ENCODE peak calls at places on chromosomes 12 and 14, in eight cellular contexts. X is T follicular helper cell; Z is activated CD4-positive, alpha-beta T cell treated with anti-CD3 and anti-CD28 coated beads, Interleukin-2, amount 50 U/mL, for 4 hours; U is kidney glomerular epithelial cell; Y is activated T-cell treated with anti-CD3 and anti-CD28 coated beads for 24 hours; G is CMK; T is NCI-H1092 treated with DMSO at 0.1 percent for 48 hours; E is activated T-helper 1 cell treated with anti-CD3 and anti-CD28 coated beads, Interleukin-2, amount 50 U/mL, for 16 hours. F is an unnamed sample.

GRCh38 chr12:67802723-67803122 is 154.2 kb downstream of the DYRK2 start:
- DNase-seq in X (no peak), Z (no peak), U (no peak), Y (no peak), G (no peak), T (no peak), E (no peak), F (no peak)

GRCh38 chr14:104314251-104314941 is 176.0 kb downstream of the KIF26A start:
- DNase-seq in X (no peak), Z (no peak), U (no peak), Y (no peak), G (no peak), T (no peak), E (no peak), F (no peak)

GRCh38 chr12:40622246-40622838 is 69.9 kb upstream of the CNTN1 start:
- DNase-seq in X (no peak), Z (no peak), U (peak; percentile 20), Y (no peak), G (peak; percentile 3), T (peak; percentile 22), E (no peak), F (no peak)

GRCh38 chr12:96108321-96108720 is 72.9 kb upstream of the LTA4H start:
- DNase-seq in X (no peak), Z (peak; percentile 6), U (no peak), Y (peak; percentile 6), G (peak; percentile 61), T (no peak), E (no peak), F (no peak)

GRCh38 chr12:114916124-114916523 is 232.1 kb upstream of the TBX3 start:
- DNase-seq in X (no peak), Z (no peak), U (no peak), Y (no peak), G (no peak), T (no peak), E (no peak), F (no peak)

GRCh38 chr12:124508323-124509096 is 58.9 kb downstream of the NCOR2 start:
- DNase-seq in X (no peak), Z (no peak), U (no peak), Y (no peak), G (no peak), T (no peak), E (no peak), F (no peak)

GRCh38 chr12:60259241-60259640 is 663.4 kb downstream of the SLC16A7 start:
- DNase-seq in X (no peak), Z (no peak), U (no peak), Y (no peak), G (no peak), T (no peak), E (no peak), F (no peak)

GRCh38 chr12:62190921-62191746 is 69.1 kb upstream of the USP15 start:
- DNase-seq in X (no peak), Z (peak; percentile 6), U (no peak), Y (no peak), G (no peak), T (no peak), E (no peak), F (no peak)

GRCh38 chr12:18888062-18888461 is 150.1 kb downstream of the CAPZA3 start:
- DNase-seq in X (no peak), Z (no peak), U (no peak), Y (no peak), G (no peak), T (no peak), E (no peak), F (no peak)

GRCh38 chr14:56752428-56752827 is 57.9 kb downstream of the OTX2 start:
- DNase-seq in X (no peak), Z (no peak), U (no peak), Y (no peak), G (no peak), T (no peak), E (no peak), F (no peak)

GRCh38 chr14:38135096-38135495 is 72.6 kb upstream of the SSTR1 start:
- DNase-seq in X (no peak), Z (no peak), U (no peak), Y (no peak), G (no peak), T (no peak), E (no peak), F (no peak)

GRCh38 chr14:84566109-84566508 is 963.8 kb upstream of the FLRT2 start:
- DNase-seq in X (no peak), Z (no peak), U (no peak), Y (no peak), G (no peak), T (no peak), E (no peak), F (no peak)

GRCh38 chr14:65941091-65941490 is 528.6 kb downstream of the FUT8 start:
- DNase-seq in X (no peak), Z (no peak), U (no peak), Y (no peak), G (no peak), T (peak; percentile 65), E (no peak), F (no peak)

GRCh38 chr14:99333214-99333613 is 61.2 kb upstream of the BCL11B start:
- DNase-seq in X (no peak), Z (no peak), U (no peak), Y (no peak), G (no peak), T (no peak), E (no peak), F (no peak)

GRCh38 chr14:51727526-51727925 is 75.8 kb downstream of the FRMD6 start:
- DNase-seq in X (no peak), Z (no peak), U (no peak), Y (no peak), G (no peak), T (no peak), E (no peak), F (no peak)

GRCh38 chr14:78022059-78022458 is 148.1 kb upstream of the NRXN3 start:
- DNase-seq in X (peak; percentile 1), Z (no peak), U (peak; percentile 31), Y (peak; percentile 17), G (peak; percentile 52), T (peak; percentile 81), E (no peak), F (no peak)

GRCh38 chr12:128314611-128315010 is 47.6 kb downstream of the TMEM132C start:
- DNase-seq in X (no peak), Z (no peak), U (no peak), Y (no peak), G (no peak), T (no peak), E (no peak), F (no peak)

GRCh38 chr12:45216297-45216982 is 545 bp downstream of the ANO6 start:
- DNase-seq in X (no peak), Z (peak; percentile 18), U (peak; percentile 23), Y (peak; percentile 26), G (no peak), T (peak; percentile 75), E (peak; percentile 9), F (peak; percentile 33)

GRCh38 chr14:102817942-102818940 is 41.0 kb downstream of the TRAF3 start:
- DNase-seq in X (no peak), Z (no peak), U (no peak), Y (no peak), G (no peak), T (no peak), E (no peak), F (no peak)

GRCh38 chr12:4177257-4177656 is 96.3 kb upstream of the CCND2 start:
- DNase-seq in X (no peak), Z (no peak), U (no peak), Y (no peak), G (no peak), T (no peak), E (no peak), F (no peak)

GRCh38 chr12:110528277-110528839 is 26.2 kb downstream of the RAD9B start:
- DNase-seq in X (no peak), Z (no peak), U (no peak), Y (no peak), G (no peak), T (no peak), E (no peak), F (no peak)

GRCh38 chr12:101877816-101878811 is 734 bp downstream of the DRAM1 start:
- DNase-seq in X (no peak), Z (peak; percentile 2), U (peak; percentile 80), Y (no peak), G (no peak), T (no peak), E (no peak), F (no peak)

F was measured in effector memory CD4-positive, alpha-beta T cell.